ENCODE peak calls at places on chromosomes 3 and 15, in nine cellular contexts. T is WERI-Rb-1; H is esophagus squamous epithelium; Z is astrocyte; P is breast epithelium; R is tibial artery; L is H1; D is A549; F is CD8-positive, alpha-beta memory T cell. A is an unnamed sample.

GRCh38 chr3:187702507-187703033 is at the start of gene RTP2:
- DNase-seq in T (no peak), H (no peak), Z (no peak), P (no peak), R (no peak), L (no peak), D (no peak), F (no peak), A (no peak)

GRCh38 chr3:186985713-186986364 is 55.5 kb downstream of the ST6GAL1 start:
- DNase-seq in T (no peak), H (no peak), Z (no peak), P (no peak), R (no peak), L (no peak), D (no peak), F (no peak), A (no peak)

GRCh38 chr3:32237670-32238026 is 832 bp upstream of the CMTM8 start:
- DNase-seq in T (no peak), H (no peak), Z (no peak), P (no peak), R (no peak), L (no peak), D (no peak), F (no peak), A (no peak)

GRCh38 chr3:182925330-182925943 is 54.9 kb downstream of the DCUN1D1 start:
- DNase-seq in T (no peak), H (no peak), Z (peak; percentile 28), P (no peak), R (no peak), L (no peak), D (no peak), F (no peak), A (peak; percentile 4)

GRCh38 chr3:41138601-41139000 is 60.7 kb upstream of the CTNNB1 start:
- DNase-seq in T (no peak), H (no peak), Z (no peak), P (no peak), R (no peak), L (no peak), D (no peak), F (no peak), A (no peak)

GRCh38 chr3:101827211-101828174 is 21.8 kb upstream of the NFKBIZ start:
- DNase-seq in T (no peak), H (peak; percentile 36), Z (peak; percentile 81), P (peak; percentile 75), R (peak; percentile 84), L (peak; percentile 76), D (no peak), F (peak; percentile 60), A (peak; percentile 88)

GRCh38 chr3:1600700-1601418 is 497.8 kb upstream of the CNTN4 start:
- DNase-seq in T (no peak), H (no peak), Z (no peak), P (no peak), R (no peak), L (no peak), D (no peak), F (no peak), A (no peak)

GRCh38 chr15:60797444-60798040 is 318.6 kb upstream of the ICE2 start:
- DNase-seq in T (no peak), H (no peak), Z (peak; percentile 43), P (no peak), R (no peak), L (no peak), D (no peak), F (no peak), A (no peak)

GRCh38 chr3:56939759-56940323 is 120.6 kb upstream of the SPATA12 start:
- DNase-seq in T (no peak), H (no peak), Z (no peak), P (no peak), R (no peak), L (no peak), D (no peak), F (no peak), A (no peak)

GRCh38 chr3:50370594-50370993 is 11.3 kb upstream of the TMEM115 start:
- DNase-seq in T (peak; percentile 68), H (no peak), Z (no peak), P (no peak), R (no peak), L (no peak), D (no peak), F (no peak), A (peak; percentile 38)

GRCh38 chr3:73621388-73621787 is 3.4 kb downstream of the PDZRN3 start:
- DNase-seq in T (no peak), H (no peak), Z (no peak), P (no peak), R (no peak), L (no peak), D (no peak), F (no peak), A (no peak)

GRCh38 chr3:73624363-73625123 is at the start of gene PDZRN3:
- DNase-seq in T (peak; percentile 74), H (no peak), Z (peak; percentile 69), P (peak; percentile 47), R (peak; percentile 40), L (peak; percentile 86), D (no peak), F (no peak), A (peak; percentile 59)

GRCh38 chr3:73623996-73624362 is 762 bp downstream of the PDZRN3 start:
- DNase-seq in T (peak; percentile 70), H (no peak), Z (peak; percentile 71), P (no peak), R (peak; percentile 35), L (peak; percentile 79), D (no peak), F (no peak), A (peak; percentile 32)

GRCh38 chr3:73623316-73623715 is 1.4 kb downstream of the PDZRN3 start:
- DNase-seq in T (no peak), H (no peak), Z (no peak), P (no peak), R (no peak), L (no peak), D (no peak), F (no peak), A (no peak)

DNA sequence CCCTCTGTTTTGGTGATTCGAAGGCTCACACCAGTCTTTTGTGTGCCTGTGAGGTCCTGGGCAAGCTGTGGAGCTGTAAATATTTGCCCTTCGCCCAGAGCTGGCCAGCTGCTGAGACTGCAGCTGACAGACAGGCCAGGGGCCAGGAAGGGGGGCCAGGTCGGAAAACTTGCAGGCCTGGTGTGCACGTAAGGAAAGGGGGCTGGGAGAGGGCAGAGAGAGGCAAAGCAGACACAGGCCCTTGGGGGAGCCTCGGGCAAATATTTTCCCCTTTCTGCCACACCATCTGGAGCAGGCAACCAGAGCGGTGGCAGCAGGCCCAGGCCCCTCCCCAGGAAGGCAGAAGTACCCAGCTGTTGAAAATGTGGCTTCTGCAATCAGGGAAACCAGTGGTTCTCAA is 2.6 kb downstream of the PDZRN3 start:
- DNase-seq in T (peak; percentile 11), H (no peak), Z (no peak), P (no peak), R (peak; percentile 45), L (no peak), D (no peak), F (no peak), A (no peak)
- H3K4me3 ChIP-seq in T (no peak overlapping the region), H (peak overlapping the region; percentile 73), Z (peak overlapping the region; percentile 25), P (peak overlapping the region; percentile 77), R (peak overlapping the region; percentile 86), L (no peak overlapping the region), D (no peak overlapping the region), F (no peak overlapping the region), A (no peak overlapping the region)

DNA sequence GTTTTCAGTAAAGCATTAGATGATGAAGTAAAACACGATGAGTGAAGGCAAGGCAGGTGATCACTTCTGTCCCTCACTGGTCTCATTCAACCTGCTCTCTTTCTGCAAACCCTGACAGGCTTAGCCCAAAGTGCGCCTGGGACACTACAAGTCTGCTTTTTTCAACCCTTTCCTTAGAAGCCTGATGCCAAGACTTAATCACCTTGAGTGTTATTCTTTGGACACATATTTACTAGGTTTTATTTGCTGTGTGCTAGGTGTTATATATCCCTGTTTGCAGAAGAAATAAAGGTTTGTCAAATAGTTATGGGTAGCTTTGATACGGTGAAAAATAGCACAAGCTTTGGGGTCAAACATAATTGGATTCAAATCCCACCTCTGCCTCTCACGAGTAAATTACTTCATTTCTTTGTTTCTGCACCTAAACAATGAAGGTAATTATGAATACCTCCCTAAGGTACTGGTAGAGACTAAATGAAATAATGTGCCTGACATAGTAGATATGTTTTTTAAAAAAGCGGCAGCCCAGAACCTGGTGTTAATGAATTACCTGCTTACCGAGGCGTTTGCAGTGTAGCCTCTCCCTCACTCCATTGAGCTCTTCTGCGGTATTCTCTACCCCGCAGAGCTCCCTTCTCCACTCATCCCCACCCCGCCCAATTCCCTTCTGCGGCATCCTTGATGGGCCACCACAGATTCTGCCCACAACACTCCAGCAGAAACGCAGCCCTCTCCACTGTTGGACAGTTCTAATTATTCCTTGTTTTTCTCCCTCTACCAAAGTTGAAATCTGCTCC is 269.0 kb upstream of the TPM1 start:
- DNase-seq in T (no peak), H (no peak), Z (no peak), P (no peak), R (no peak), L (no peak), D (no peak), F (no peak), A (no peak)
- H3K27ac ChIP-seq in T (no peak overlapping the region), H (no peak overlapping the region), Z (no peak overlapping the region), P (no peak overlapping the region), R (no peak overlapping the region), L (no peak overlapping the region), D (no peak overlapping the region), F (no peak overlapping the region), A (no peak overlapping the region)

DNA sequence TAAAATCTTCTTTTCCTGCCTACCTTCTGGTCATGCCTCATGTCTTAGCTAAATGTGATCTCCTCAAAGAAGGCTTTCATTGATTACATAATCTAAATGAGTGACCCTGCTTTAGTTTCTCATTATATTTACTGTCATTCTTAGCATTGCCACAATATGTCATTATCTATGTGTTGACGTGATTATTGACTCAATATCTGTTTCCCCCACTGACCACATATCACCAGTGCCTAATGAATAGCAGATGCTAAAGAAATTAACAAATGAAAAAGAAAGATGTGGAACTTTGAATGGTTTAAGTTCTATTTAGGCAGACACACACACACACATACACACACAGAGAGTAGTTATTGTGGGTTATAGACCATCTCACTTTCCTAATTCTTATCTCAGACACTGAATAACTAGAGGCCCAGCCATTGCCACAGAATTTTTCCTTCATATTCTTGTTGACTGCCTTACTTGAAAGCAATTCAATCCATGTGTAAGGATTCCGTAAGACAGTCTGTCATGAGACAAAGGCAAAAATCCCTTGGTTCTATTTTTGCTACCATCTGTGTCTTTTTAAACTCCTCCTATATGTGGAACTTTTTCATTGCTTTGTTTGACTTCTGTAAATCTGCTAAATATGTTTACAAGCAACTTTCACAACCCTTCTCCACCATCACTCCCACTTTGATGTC is 61.9 kb upstream of the PHLDB2 start:
- DNase-seq in T (no peak), H (no peak), Z (no peak), P (no peak), R (no peak), L (no peak), D (no peak), F (no peak), A (no peak)
- H3K4me3 ChIP-seq in T (no peak overlapping the region), H (no peak overlapping the region), Z (no peak overlapping the region), P (no peak overlapping the region), R (no peak overlapping the region), L (no peak overlapping the region), D (no peak overlapping the region), F (no peak overlapping the region), A (no peak overlapping the region)

DNA sequence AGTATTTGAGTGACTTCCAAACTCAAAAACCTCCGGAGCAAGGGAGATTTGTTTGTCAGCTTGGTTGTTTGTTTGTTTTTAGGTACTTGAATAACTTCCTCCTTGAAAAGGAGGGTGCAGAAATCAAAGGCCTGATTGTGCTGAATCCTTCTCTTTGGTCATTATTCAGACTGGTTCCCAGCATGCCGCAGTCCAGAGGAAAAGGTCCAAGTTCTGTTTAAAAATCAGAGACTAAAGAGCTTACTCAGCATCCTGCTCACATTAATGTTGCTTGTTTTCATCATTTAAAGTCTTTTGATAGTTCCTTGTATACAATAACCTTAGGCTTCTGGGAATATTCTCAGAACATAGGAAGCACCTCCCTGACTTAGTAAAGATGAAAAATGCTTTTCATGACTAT is 987 bp upstream of the SCG3 start:
- DNase-seq in T (no peak), H (no peak), Z (no peak), P (no peak), R (no peak), L (no peak), D (no peak), F (no peak), A (no peak)
- H3K27ac ChIP-seq in T (no peak overlapping the region), H (no peak overlapping the region), Z (no peak overlapping the region), P (no peak overlapping the region), R (no peak overlapping the region), L (no peak overlapping the region), D (no peak overlapping the region), F (no peak overlapping the region), A (no peak overlapping the region)